ENCODE peak calls at places on chromosome 22, in eight cellular contexts. M is ovary, Q is heart left ventricle, R is fibroblast of lung, B is heart right ventricle, G is colonic mucosa, I is GM23338, U is SK-N-SH. Y is an unnamed sample. For H3K27me3 and H3K4me1, the result is how much of the 10 kb centered on the place peaks cover.

GRCh38 chr22:45629469-45630089 is 42.1 kb upstream of the ATXN10 start:
- DNase-seq in M (no peak), Q (no peak), R (no peak), B (no peak), G (no peak), I (peak), U (peak), Y (no peak)

GRCh38 chr22:19522881-19523239 is 1.4 kb downstream of the CLDN5 start:
- DNase-seq in M (no peak), Q (no peak), R (no peak), B (peak), G (no peak), I (no peak), U (no peak), Y (no peak)

GRCh38 chr22:39356464-39356863 is 6.7 kb downstream of the SYNGR1 start:
- DNase-seq in M (no peak), Q (no peak), R (no peak), B (no peak), G (no peak), I (no peak), U (no peak), Y (no peak)

GRCh38 chr22:18119409-18120110 is 9.0 kb downstream of the TUBA8 start:
- DNase-seq in M (no peak), Q (peak), R (no peak), B (peak), G (peak), I (no peak), U (no peak), Y (peak)

GRCh38 chr22:50211147-50211546 is 10.3 kb downstream of the SELENOO start:
- DNase-seq in M (no peak), Q (no peak), R (no peak), B (no peak), G (no peak), I (no peak), U (no peak), Y (no peak)

GRCh38 chr22:41094036-41094435 is 1.6 kb downstream of the EP300 start:
- DNase-seq in M (no peak), Q (no peak), R (peak), B (no peak), G (peak), I (peak), U (peak), Y (no peak)

GRCh38 chr22:34035209-34035608 is 114.9 kb upstream of the LARGE1 start:
- DNase-seq in M (no peak), Q (no peak), R (no peak), B (no peak), G (no peak), I (no peak), U (no peak), Y (no peak)

GRCh38 chr22:26707581-26707980 is 50.2 kb downstream of the MIAT start:
- DNase-seq in M (no peak), Q (no peak), R (peak), B (no peak), G (no peak), I (no peak), U (no peak), Y (no peak)

GRCh38 chr22:20604776-20605221 is 97.4 kb downstream of the MED15 start:
- DNase-seq in M (no peak), Q (no peak), R (no peak), B (no peak), G (no peak), I (peak), U (peak), Y (peak)

GRCh38 chr22:32327066-32327465 is 30.6 kb upstream of the RFPL3 start:
- DNase-seq in M (no peak), Q (no peak), R (no peak), B (no peak), G (no peak), I (no peak), U (no peak), Y (no peak)

GRCh38 chr22:35103756-35104155 is 37.8 kb downstream of the ISX start:
- DNase-seq in M (no peak), Q (no peak), R (no peak), B (no peak), G (peak), I (no peak), U (no peak), Y (no peak)

GRCh38 chr22:19432092-19432844 is at the start of gene MRPL40:
- DNase-seq in M (peak), Q (peak), R (peak), B (peak), G (peak), I (peak), U (peak), Y (peak)

GRCh38 chr22:34015642-34016041 is 95.4 kb upstream of the LARGE1 start:
- DNase-seq in M (no peak), Q (no peak), R (no peak), B (no peak), G (no peak), I (peak), U (no peak), Y (no peak)

GRCh38 chr22:32584650-32585049 is 110.0 kb downstream of the FBXO7 start:
- DNase-seq in M (no peak), Q (no peak), R (peak), B (no peak), G (no peak), I (no peak), U (no peak), Y (no peak)

GRCh38 chr22:16917144-16918003 is 90.6 kb downstream of the GAB4 start:
- DNase-seq in M (peak), Q (peak), R (peak), B (peak), G (peak), I (peak), U (peak), Y (peak)

GRCh38 chr22:19766506-19767426 is 6.2 kb downstream of the TBX1 start:
- DNase-seq in M (no peak), Q (peak), R (no peak), B (peak), G (peak), I (peak), U (peak), Y (peak)

GRCh38 chr22:26646158-26646557 is 11.2 kb upstream of the MIAT start:
- DNase-seq in M (no peak), Q (no peak), R (peak), B (no peak), G (no peak), I (no peak), U (no peak), Y (no peak)

GRCh38 chr22:49848690-49849160 is 4.9 kb upstream of the ZBED4 start:
- DNase-seq in M (no peak), Q (peak), R (no peak), B (no peak), G (no peak), I (no peak), U (peak), Y (no peak)

GRCh38 chr22:39808087-39808486 is 85.5 kb downstream of the ENTHD1 start:
- DNase-seq in M (no peak), Q (no peak), R (no peak), B (no peak), G (peak), I (peak), U (peak), Y (no peak)

GRCh38 chr22:40904101-40904500 is 42.2 kb upstream of the DNAJB7 start:
- DNase-seq in M (no peak), Q (no peak), R (no peak), B (no peak), G (no peak), I (no peak), U (no peak), Y (no peak)

GRCh38 chr22:17103351-17103750 is 17.8 kb downstream of the TMEM121B start:
- DNase-seq in M (no peak), Q (no peak), R (no peak), B (no peak), G (no peak), I (no peak), U (no peak), Y (no peak)

GRCh38 chr22:47129902-47130301 is 367.5 kb downstream of the TBC1D22A start:
- DNase-seq in M (no peak), Q (no peak), R (no peak), B (no peak), G (peak), I (no peak), U (no peak), Y (no peak)

GRCh38 chr22:39916496-39916895 is 15.6 kb downstream of the GRAP2 start:
- DNase-seq in M (no peak), Q (no peak), R (no peak), B (no peak), G (no peak), I (no peak), U (no peak), Y (no peak)

GRCh38 chr22:35541254-35541748 is 670 bp downstream of the RASD2 start:
- DNase-seq in M (no peak), Q (peak), R (no peak), B (no peak), G (no peak), I (peak), U (peak), Y (no peak)

GRCh38 chr22:33110562-33111163 is 52.5 kb upstream of the SYN3 start:
- DNase-seq in M (no peak), Q (no peak), R (no peak), B (no peak), G (no peak), I (no peak), U (no peak), Y (no peak)

GRCh38 chr22:41481131-41481830 is 12.4 kb downstream of the ACO2 start:
- DNase-seq in M (no peak), Q (peak), R (peak), B (peak), G (no peak), I (no peak), U (no peak), Y (peak)

GRCh38 chr22:44422742-44423370 is 75.2 kb downstream of the RTL6 start:
- DNase-seq in M (no peak), Q (no peak), R (no peak), B (no peak), G (no peak), I (no peak), U (peak), Y (no peak)

GRCh38 chr22:20591660-20592310 is 84.4 kb downstream of the MED15 start:
- DNase-seq in M (no peak), Q (no peak), R (peak), B (no peak), G (no peak), I (peak), U (no peak), Y (no peak)

GRCh38 chr22:27501191-27501936 is 300.2 kb downstream of the MN1 start:
- DNase-seq in M (no peak), Q (no peak), R (no peak), B (no peak), G (no peak), I (no peak), U (no peak), Y (no peak)

DNA sequence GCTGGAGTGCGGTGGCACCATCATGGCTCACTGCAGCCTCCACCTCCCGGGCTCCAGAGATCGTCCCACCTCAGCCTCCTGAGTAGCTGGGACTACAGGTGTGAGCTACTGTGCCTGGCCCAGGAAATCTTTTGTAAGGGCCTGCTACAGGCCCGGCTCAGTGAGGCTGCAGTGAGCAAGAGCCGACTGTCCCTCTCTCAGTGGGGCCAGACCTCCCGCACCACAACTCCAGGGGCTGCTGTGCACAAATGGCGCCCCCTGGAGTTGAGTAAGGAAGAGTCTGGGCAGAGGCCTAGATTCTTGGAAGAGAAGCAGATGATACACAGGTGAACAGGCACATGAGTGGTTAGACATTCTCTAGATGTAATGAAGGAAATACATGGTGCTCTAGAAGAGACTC is 7.0 kb downstream of the SERHL2 start:
- DNase-seq in M (no peak), Q (no peak), R (no peak), B (no peak), G (no peak), I (peak), U (peak), Y (no peak)
- TF ChIP-seq CTCF in M (peak), Q (peak), R (peak), B (peak), G (peak), I (peak), U (peak), Y (peak)

DNA sequence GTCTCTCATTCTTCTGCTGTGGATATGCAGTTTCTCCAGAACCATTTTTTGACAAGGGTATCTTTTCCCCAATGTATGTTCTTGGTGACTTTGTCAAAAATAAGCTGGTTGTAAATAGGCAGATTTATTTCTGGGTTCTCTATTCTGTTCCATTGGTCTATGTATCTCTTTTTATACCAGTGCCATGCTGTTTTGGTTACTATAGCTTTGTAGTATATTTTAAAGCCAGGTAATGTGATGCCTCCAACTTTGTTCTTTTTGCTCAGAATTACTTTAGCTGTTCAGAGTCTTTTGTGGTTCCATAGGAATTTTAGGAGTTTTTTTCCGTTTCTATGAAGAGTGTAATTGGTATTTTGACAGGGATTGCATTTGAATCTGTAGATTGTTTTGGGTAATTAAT is 12.4 kb downstream of the HORMAD2 start:
- DNase-seq in M (no peak), Q (no peak), R (no peak), B (no peak), G (no peak), I (no peak), U (no peak), Y (no peak)
- H3K27me3 ChIP-seq in M (under half), Q (under half), R (under half), B (under half), G (under half), I (under half), U (under half), Y (under half)

DNA sequence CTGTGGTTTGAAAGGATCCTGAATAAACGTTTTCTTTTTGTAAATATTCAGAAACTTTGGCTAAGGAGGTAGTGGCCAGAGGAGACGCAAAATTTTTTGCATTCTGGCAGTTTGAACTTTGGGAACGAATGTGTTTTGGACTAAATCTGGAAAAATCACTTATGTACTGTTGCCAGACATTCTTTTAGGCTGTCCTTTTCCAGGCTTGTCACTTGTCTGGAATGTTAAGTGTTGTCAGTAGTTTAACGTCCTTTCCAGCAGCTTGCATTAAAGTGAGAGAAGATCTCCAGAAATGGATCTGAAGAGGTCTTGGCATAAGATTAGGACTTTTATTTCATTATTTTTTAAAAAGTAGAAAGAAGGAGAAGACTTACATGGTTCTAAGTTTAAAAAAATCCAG is 18.5 kb downstream of the SPECC1L start:
- DNase-seq in M (no peak), Q (no peak), R (peak), B (no peak), G (no peak), I (no peak), U (no peak), Y (no peak)
- H3K4me1 ChIP-seq in M (under half), Q (half or more), R (under half), B (half or more), G (under half), I (under half), U (under half), Y (half or more)

DNA sequence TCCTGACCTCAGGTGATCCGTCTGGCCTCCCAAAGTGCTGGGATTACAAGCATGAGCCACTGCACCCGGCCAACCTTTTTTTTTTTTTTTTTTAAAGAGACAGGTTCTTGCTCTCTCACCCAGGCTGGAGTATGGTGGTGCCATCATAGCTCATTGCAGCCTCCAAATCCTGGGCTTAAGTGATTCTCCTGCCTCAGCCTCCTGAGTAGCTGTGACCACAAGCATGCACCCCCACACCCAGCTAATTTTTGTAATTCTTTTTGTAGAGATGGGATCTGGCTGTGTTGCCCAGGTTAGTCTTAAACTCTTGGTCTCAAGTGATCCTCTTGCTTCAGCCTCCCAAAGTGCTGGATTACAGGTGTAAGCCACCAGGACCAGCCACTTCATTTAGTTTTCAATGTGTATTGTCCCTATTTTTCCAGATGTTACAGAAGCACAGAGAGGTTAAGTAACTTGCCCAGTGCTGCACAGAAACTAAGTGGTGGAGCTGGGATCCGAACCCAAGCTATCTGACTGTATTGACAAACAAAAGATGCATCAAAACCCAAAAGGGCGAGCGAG is 55.6 kb upstream of the GRK3 start:
- DNase-seq in M (no peak), Q (no peak), R (no peak), B (no peak), G (no peak), I (no peak), U (no peak), Y (no peak)
- TF ChIP-seq CTCF in M (no peak), Q (no peak), R (no peak), B (no peak), G (no peak), I (no peak), U (no peak), Y (no peak)

DNA sequence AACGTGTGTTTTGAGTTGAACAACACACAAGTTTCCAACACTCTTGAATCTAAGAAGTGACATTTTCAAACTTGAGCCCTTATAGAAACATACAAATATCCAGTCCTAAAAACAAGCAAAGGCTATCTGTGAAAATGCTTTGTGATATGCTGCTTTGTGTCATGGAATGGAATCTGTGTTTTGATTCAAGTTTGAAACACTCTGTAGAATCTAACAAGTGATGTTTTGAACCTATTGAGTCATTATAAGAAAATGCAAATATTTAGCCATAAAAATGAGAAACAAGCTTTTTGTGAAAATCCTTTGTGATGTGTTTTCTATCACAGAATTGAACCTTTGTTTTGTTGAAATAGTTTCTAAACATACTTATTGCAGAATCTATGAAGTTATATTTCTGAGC is 105.7 kb upstream of the VPREB1 start:
- DNase-seq in M (no peak), Q (no peak), R (no peak), B (no peak), G (no peak), I (no peak), U (no peak), Y (no peak)
- H3K27me3 ChIP-seq in M (under half), Q (under half), R (under half), B (under half), G (under half), I (half or more), U (under half), Y (under half)

DNA sequence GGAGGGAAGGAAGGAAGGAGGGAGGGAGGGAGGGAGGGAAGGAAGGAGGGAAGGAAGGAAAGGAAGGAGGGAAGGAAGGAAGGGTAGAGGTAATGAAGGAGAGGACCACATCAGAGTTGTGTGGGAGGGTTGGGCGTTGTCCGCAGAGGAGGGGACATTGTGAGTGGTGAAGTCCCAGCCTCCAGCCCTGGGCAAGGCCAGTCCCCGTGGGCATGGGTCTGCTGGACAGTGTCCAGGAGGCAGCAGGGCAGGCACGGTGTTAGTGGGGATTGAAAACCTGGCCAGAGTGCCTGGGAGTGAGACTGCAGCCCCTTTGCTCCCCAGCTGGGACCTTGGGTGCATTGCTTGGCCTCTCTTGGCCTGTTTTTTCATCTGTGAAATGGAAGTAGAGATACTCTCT is 1462.3 kb downstream of the BRD1 start:
- DNase-seq in M (no peak), Q (no peak), R (no peak), B (no peak), G (no peak), I (no peak), U (no peak), Y (no peak)
- H3K4me1 ChIP-seq in M (under half), Q (under half), R (under half), B (under half), G (under half), I (under half), U (under half), Y (under half)

GRCh38 chr22:37930270-37930951 is 23.0 kb downstream of the C22orf23 start:
- DNase-seq in M (no peak), Q (no peak), R (no peak), B (no peak), G (no peak), I (peak), U (peak), Y (no peak)

GRCh38 chr22:37932401-37932800 is 21.0 kb downstream of the C22orf23 start:
- DNase-seq in M (no peak), Q (no peak), R (no peak), B (no peak), G (no peak), I (no peak), U (no peak), Y (no peak)

GRCh38 chr22:37929390-37929789 is 23.3 kb downstream of the MICALL1 start:
- DNase-seq in M (no peak), Q (no peak), R (no peak), B (no peak), G (no peak), I (no peak), U (no peak), Y (no peak)

GRCh38 chr22:37931893-37932389 is 21.5 kb downstream of the C22orf23 start:
- DNase-seq in M (no peak), Q (no peak), R (no peak), B (no peak), G (no peak), I (no peak), U (no peak), Y (no peak)

DNA sequence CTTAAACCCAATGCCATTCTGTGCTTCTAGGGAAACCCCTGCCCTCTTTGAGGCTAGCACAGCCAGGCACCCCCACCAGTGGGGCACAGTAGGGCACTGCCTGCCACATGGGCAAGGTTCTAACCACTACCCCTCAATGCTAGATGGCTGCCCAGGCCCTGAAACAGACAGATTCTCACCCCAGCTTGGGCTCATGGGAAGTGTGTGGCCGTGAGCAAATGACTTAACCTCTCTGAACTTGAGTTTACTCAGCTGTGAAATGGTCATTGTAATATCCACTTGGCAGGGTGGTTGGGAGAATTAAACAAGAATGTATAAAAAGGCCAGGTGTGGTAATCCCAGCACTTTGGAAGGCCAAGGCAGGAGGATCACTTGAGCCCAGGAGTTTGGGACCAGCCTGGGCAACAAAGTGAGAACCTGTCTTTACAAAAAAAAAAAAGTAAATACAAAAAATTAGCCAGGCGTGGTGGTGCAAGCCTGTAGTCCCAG is 22.4 kb downstream of the C22orf23 start:
- DNase-seq in M (no peak), Q (no peak), R (no peak), B (no peak), G (no peak), I (no peak), U (no peak), Y (no peak)
- TF ChIP-seq CTCF in M (no peak), Q (no peak), R (no peak), B (no peak), G (peak), I (no peak), U (no peak), Y (no peak)